ENCODE peak calls at places on chromosome 1, in four cellular contexts. U is Panc1, I is BE2C, G is body of pancreas. Y is an unnamed sample.

GRCh38 chr1:186960866-186961265 is 132.1 kb downstream of the PLA2G4A start:
- DNase-seq in I (no peak), G (no peak), U (no peak), Y (no peak)

GRCh38 chr1:27554777-27555699 is 48.9 kb downstream of the AHDC1 start:
- DNase-seq in I (no peak), G (no peak), U (no peak), Y (no peak)

GRCh38 chr1:96962807-96963206 is 241.2 kb downstream of the PTBP2 start:
- DNase-seq in I (no peak), G (peak; percentile 3), U (no peak), Y (peak; percentile 47)

GRCh38 chr1:173297798-173298391 is 90.8 kb upstream of the TNFSF4 start:
- DNase-seq in G (no peak), U (no peak), I (no peak), Y (no peak)

GRCh38 chr1:226603976-226604845 is 55.6 kb downstream of the STUM start:
- DNase-seq in I (no peak), U (no peak), G (no peak), Y (no peak)

GRCh38 chr1:52554756-52555155 is 1.9 kb upstream of the TUT4 start:
- DNase-seq in U (no peak), G (no peak), I (no peak), Y (peak; percentile 28)

GRCh38 chr1:22773981-22774471 is 63.4 kb downstream of the EPHB2 start:
- DNase-seq in G (peak; percentile 42), I (no peak), U (no peak), Y (no peak)

GRCh38 chr1:27045973-27046558 is 33.4 kb upstream of the TENT5B start:
- DNase-seq in U (peak; percentile 28), G (peak; percentile 58), I (peak; percentile 55), Y (peak; percentile 76)

GRCh38 chr1:42930178-42931107 is 28.2 kb downstream of the SLC2A1 start:
- DNase-seq in G (no peak), U (no peak), I (no peak), Y (no peak)

GRCh38 chr1:42933060-42933586 is 25.5 kb downstream of the SLC2A1 start:
- DNase-seq in I (no peak), U (no peak), G (no peak), Y (no peak)

GRCh38 chr1:42932442-42932941 is 26.2 kb downstream of the SLC2A1 start:
- DNase-seq in U (no peak), G (no peak), I (no peak), Y (no peak)

GRCh38 chr1:42931108-42931539 is 27.5 kb downstream of the SLC2A1 start:
- DNase-seq in I (peak; percentile 49), G (peak; percentile 51), U (no peak), Y (peak; percentile 56)

DNA sequence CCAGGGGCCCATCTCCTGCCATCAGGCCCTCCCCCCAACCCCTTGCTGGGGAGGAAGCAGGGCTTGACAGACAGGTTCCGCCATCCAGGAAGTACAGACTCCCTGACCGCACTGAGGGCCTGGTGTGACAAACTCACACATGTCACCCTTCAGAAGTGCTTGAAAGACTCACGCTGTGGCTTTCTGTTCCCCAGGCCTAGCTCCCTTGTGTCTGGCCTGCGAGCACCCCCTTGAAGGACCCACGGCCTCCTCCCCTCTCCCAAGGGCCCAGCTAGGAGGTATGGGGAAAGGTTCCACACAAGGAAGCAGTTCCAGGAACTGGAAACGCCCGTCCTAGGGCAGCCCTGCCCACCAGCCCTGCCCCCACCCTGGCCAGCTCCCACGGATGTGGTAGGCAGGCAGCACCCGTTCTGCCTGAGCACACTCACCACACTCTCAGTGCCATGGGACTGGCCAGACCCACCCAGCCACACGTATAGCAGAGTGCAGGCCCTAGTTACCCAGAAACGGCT is 26.7 kb downstream of the SLC2A1 start:
- DNase-seq in I (peak; percentile 40), U (no peak), G (peak; percentile 70), Y (no peak)
- H3K4me3 ChIP-seq in I (no peak overlapping the region), U (no peak overlapping the region), G (no peak overlapping the region), Y (no peak overlapping the region)

DNA sequence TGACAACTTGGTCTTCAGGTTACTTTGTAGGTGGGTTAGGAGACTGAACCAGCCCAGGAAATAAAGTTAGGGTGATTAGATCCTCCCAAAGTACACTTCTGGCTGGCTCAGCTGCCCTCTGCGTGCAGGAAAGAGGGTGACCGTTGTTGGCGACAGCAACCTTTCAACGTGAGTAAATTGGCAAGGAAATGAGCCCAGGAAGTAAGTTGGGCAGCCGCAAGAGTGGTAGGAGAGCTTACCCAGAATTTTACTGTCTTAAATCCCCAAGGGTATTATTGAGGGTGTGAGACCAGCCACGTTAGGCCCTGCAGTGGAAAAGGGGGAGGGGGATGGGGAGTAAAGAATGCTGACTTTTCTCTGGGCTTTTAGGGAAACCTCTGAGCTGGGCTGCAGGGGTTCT is 1.6 kb downstream of the TENT5C start:
- DNase-seq in G (peak; percentile 77), I (no peak), U (no peak), Y (no peak)
- H3K4me1 ChIP-seq in G (peaks cover 30% of the 10 kb centered on the region), I (no peaks in the 10 kb centered on the region), U (peaks cover 27% of the 10 kb centered on the region), Y (peaks cover 12% of the 10 kb centered on the region)

GRCh38 chr1:223824712-223825111 is 21.0 kb downstream of the TP53BP2 start:
- DNase-seq in I (no peak), G (no peak), U (no peak), Y (no peak)

GRCh38 chr1:223824287-223824686 is 21.5 kb downstream of the TP53BP2 start:
- DNase-seq in G (no peak), I (no peak), U (no peak), Y (no peak)

GRCh38 chr1:223819730-223820514 is 25.8 kb downstream of the TP53BP2 start:
- DNase-seq in I (no peak), U (no peak), G (no peak), Y (peak; percentile 26)

GRCh38 chr1:223820515-223820858 is 25.3 kb downstream of the TP53BP2 start:
- DNase-seq in I (no peak), G (no peak), U (no peak), Y (no peak)

GRCh38 chr1:223820976-223821375 is 24.8 kb downstream of the TP53BP2 start:
- DNase-seq in U (no peak), I (no peak), G (no peak), Y (no peak)
- H3K9me3 ChIP-seq in U (no peaks in the 10 kb centered on the region), I (no peaks in the 10 kb centered on the region), G (no peaks in the 10 kb centered on the region), Y (no peaks in the 10 kb centered on the region)

GRCh38 chr1:236862615-236863211 is 67.6 kb downstream of the MTR start:
- DNase-seq in U (no peak), G (peak; percentile 92), I (no peak), Y (no peak)
- H3K4me3 ChIP-seq in U (no peak overlapping the region), G (no peak overlapping the region), I (no peak overlapping the region), Y (no peak overlapping the region)

GRCh38 chr1:204528677-204529076 is 12.5 kb downstream of the MDM4 start:
- DNase-seq in I (no peak), U (no peak), G (no peak), Y (no peak)
- H3K4me1 ChIP-seq in I (no peaks in the 10 kb centered on the region), U (no peaks in the 10 kb centered on the region), G (peaks cover 21% of the 10 kb centered on the region), Y (peaks cover 10% of the 10 kb centered on the region)

Y was measured in hepatocyte.